ENCODE peak calls at places on chromosomes 6 and 20, in four cellular contexts. P is HEK293T, O is K562, I is HepG2. H is an unnamed sample.
A peak's percentile ranks its signal among the peaks of the same experiment; 100 is the strongest.

GRCh38 chr6:5139828-5140771 is 55.0 kb downstream of the PPP1R3G start:
- DNase-seq in P (no peak), O (no peak), I (no peak), H (no peak)

GRCh38 chr6:155054851-155055250 is 59.7 kb downstream of the TIAM2 start:
- DNase-seq in P (no peak), I (no peak), O (no peak), H (no peak)

GRCh38 chr20:62816031-62816878 is 595 bp upstream of the COL9A3 start:
- DNase-seq in O (no peak), I (no peak), P (no peak), H (no peak)

GRCh38 chr20:8860011-8860495 is 208.8 kb upstream of the PLCB4 start:
- DNase-seq in P (no peak), O (no peak), I (no peak), H (no peak)

GRCh38 chr6:95593025-95593424 is 15.7 kb downstream of the MANEA start:
- DNase-seq in P (no peak), I (peak; percentile 28), O (no peak), H (no peak)

GRCh38 chr20:48864738-48865318 is 37.0 kb upstream of the PREX1 start:
- DNase-seq in O (no peak), I (no peak), P (no peak), H (no peak)

GRCh38 chr6:129889580-129889979 is 28.5 kb upstream of the TMEM244 start:
- DNase-seq in P (no peak), I (no peak), O (no peak), H (no peak)

GRCh38 chr6:141914646-141915045 is 218.1 kb upstream of the GJE1 start:
- DNase-seq in P (no peak), O (no peak), I (no peak), H (no peak)

GRCh38 chr20:43537921-43538854 is 20.6 kb upstream of the SGK2 start:
- DNase-seq in I (peak; percentile 74), P (peak; percentile 67), O (peak; percentile 75), H (no peak)

GRCh38 chr20:7893019-7893730 is 47.1 kb downstream of the HAO1 start:
- DNase-seq in P (no peak), O (no peak), I (no peak), H (no peak)

GRCh38 chr6:42817910-42818309 is 36.1 kb downstream of the BICRAL start:
- DNase-seq in P (no peak), O (no peak), I (no peak), H (no peak)

GRCh38 chr6:156916108-156916801 is 139.1 kb downstream of the ARID1B start:
- DNase-seq in O (no peak), I (no peak), P (no peak), H (no peak)
- TF ChIP-seq FOXK2 in O (no peak), I (no peak), P (no peak), H (no peak)

DNA sequence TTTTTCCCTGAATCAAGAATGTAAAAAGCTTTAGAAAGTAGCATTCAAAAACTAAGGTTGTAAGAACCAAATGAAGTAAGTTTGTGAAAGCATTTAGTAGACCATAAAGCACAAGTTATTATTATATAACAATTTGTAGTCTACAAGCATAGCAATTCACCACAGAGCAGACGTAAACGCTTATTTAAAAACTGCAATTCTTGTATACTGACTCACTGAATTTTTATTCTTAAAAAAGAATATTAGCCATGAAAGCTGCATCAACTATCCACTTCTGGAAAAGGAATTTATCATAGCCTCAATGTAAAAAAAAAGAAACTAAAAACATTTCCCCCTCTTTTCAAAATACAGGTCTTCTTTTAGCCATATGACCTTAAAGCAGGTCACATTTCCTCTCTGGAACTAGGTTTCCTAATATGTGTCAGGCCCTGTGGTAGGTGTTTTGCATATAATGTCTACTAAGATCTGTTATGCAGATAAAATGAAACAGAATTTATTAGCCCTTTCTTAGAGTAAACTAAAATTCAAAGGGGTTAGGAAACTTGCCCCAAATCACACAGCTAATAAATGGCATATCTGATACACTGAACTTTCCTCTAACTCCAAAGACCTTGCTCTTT is 2.1 kb downstream of the MAP3K7 start:
- DNase-seq in P (no peak), O (no peak), I (no peak), H (no peak)
- TF ChIP-seq FOXK2 in P (no peak), O (no peak), I (no peak), H (no peak)

GRCh38 chr6:24583463-24584389 is 62.3 kb downstream of the KIAA0319 start:
- DNase-seq in P (peak; percentile 58), O (peak; percentile 66), I (peak; percentile 71), H (peak; percentile 20)
- TF ChIP-seq FOXK2 in P (no peak), O (peak; percentile 14), I (no peak), H (no peak)

GRCh38 chr6:7153807-7154206 is 46.0 kb downstream of the RREB1 start:
- DNase-seq in P (no peak), I (no peak), O (peak; percentile 83), H (no peak)

GRCh38 chr6:7155871-7156579 is 48.3 kb downstream of the RREB1 start:
- DNase-seq in O (no peak), I (no peak), P (no peak), H (peak; percentile 86)

GRCh38 chr6:7157752-7158616 is 50.2 kb downstream of the RREB1 start:
- DNase-seq in O (no peak), P (no peak), I (no peak), H (no peak)

GRCh38 chr6:7154341-7155139 is 46.8 kb downstream of the RREB1 start:
- DNase-seq in O (no peak), P (no peak), I (no peak), H (peak; percentile 80)

DNA sequence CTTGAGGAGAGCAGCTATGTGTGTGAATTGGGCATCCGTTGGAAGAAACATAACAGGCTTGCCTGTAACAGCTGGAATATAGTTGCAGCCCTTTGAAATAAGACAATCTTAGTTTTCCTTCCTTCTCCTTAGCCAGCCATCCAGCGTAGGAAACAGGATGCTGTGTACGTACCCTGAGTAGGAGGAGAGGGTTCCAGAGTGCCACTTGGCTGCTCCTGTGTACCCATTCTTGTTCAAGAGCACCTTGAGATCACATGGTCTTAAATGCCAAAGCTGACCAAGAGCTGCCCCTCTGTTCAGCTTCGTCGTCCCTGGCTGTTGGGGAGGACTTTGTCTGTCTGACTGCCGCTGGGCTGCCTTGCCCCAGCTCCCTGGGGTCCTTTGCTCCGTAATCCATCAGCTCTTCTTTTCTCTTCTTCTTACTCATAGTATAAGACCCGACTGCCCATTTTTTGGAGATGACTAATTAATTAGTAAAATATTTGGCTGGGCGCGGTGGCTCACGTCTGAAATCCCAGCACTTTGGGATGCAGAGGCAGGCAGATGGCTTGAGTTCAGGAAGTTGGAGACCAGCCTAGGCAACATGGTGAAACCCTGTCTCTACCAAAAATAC is 49.0 kb downstream of the RREB1 start:
- DNase-seq in I (no peak), P (no peak), O (no peak), H (no peak)
- TF ChIP-seq FOXK2 in I (no peak), P (no peak), O (no peak), H (no peak)

GRCh38 chr6:140572867-140573266 is 1198.4 kb upstream of the CITED2 start:
- DNase-seq in P (no peak), I (no peak), O (no peak), H (no peak)
- TF ChIP-seq FOXK2 in P (no peak), I (no peak), O (no peak), H (no peak)

DNA sequence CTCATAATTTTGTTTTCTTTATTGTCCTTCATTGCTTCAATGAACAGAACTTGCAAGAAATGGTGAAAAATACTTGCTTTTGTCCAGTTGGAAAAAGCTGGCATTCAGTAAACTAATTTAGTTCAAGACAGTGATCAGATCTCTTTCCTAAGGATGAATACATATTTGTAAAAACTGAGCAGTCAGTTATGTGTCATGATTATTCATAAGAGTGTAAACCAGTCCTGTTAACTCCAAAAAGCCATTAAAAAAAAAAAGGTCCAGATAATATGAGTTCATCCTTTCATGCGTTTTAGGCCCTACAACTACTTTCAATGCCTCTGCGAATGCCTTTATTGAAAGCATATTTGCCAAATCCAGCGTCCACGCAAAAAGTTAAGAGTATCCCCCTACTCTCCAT is 609 bp downstream of the PGM3 start:
- DNase-seq in P (no peak), O (no peak), I (no peak), H (no peak)
- TF ChIP-seq FOXK2 in P (no peak), O (no peak), I (no peak), H (no peak)

GRCh38 chr6:26331809-26332226 is 33.2 kb upstream of the BTN3A2 start:
- DNase-seq in O (peak; percentile 73), P (no peak), I (no peak), H (no peak)
- TF ChIP-seq FOXK2 in O (no peak), P (no peak), I (no peak), H (no peak)

GRCh38 chr6:132715204-132715603 is 1.3 kb upstream of the VNN1 start:
- DNase-seq in O (peak; percentile 15), I (peak; percentile 65), P (peak; percentile 69), H (no peak)
- TF ChIP-seq FOXK2 in O (no peak), I (no peak), P (no peak), H (no peak)